ENCODE peak calls at places on chromosomes 6 and 20, in six cellular contexts. One of them, this sample, is unnamed.
A peak's percentile ranks its signal among the peaks of the same experiment; 100 is the strongest.

GRCh38 chr6:73394577-73395354 is at the start of gene DDX43:
- DNase-seq in coronary artery: peak; percentile 80
- DNase-seq in epithelial cell of esophagus: peak; percentile 19
- DNase-seq in PC-9: peak; percentile 73
- DNase-seq in MM.1S: no peak
- DNase-seq in GM23338: peak; percentile 77
- DNase-seq in this sample: peak; percentile 50

GRCh38 chr6:84871925-84872324 is 107.5 kb upstream of the TBX18 start:
- DNase-seq in coronary artery: no peak
- DNase-seq in epithelial cell of esophagus: peak; percentile 72
- DNase-seq in PC-9: no peak
- DNase-seq in MM.1S: no peak
- DNase-seq in GM23338: no peak
- DNase-seq in this sample: no peak

GRCh38 chr20:17653835-17654648 is 28.0 kb downstream of the RRBP1 start:
- DNase-seq in coronary artery: no peak
- DNase-seq in epithelial cell of esophagus: no peak
- DNase-seq in PC-9: no peak
- DNase-seq in MM.1S: no peak
- DNase-seq in GM23338: no peak
- DNase-seq in this sample: no peak

GRCh38 chr6:121730616-121731015 is 295.2 kb downstream of the GJA1 start:
- DNase-seq in coronary artery: no peak
- DNase-seq in epithelial cell of esophagus: no peak
- DNase-seq in PC-9: peak; percentile 38
- DNase-seq in MM.1S: no peak
- DNase-seq in GM23338: no peak
- DNase-seq in this sample: no peak

GRCh38 chr6:107621216-107621940 is 131.5 kb downstream of the SOBP start:
- DNase-seq in coronary artery: no peak
- DNase-seq in epithelial cell of esophagus: no peak
- DNase-seq in PC-9: peak; percentile 19
- DNase-seq in MM.1S: no peak
- DNase-seq in GM23338: no peak
- DNase-seq in this sample: no peak

GRCh38 chr6:84278311-84278710 is 50.9 kb upstream of the CEP162 start:
- DNase-seq in coronary artery: no peak
- DNase-seq in epithelial cell of esophagus: peak; percentile 1
- DNase-seq in PC-9: no peak
- DNase-seq in MM.1S: no peak
- DNase-seq in GM23338: no peak
- DNase-seq in this sample: no peak

GRCh38 chr20:36091561-36092423 is 62.7 kb upstream of the EPB41L1 start:
- DNase-seq in coronary artery: no peak
- DNase-seq in epithelial cell of esophagus: no peak
- DNase-seq in PC-9: no peak
- DNase-seq in MM.1S: no peak
- DNase-seq in GM23338: peak; percentile 84
- DNase-seq in this sample: no peak

GRCh38 chr6:149134531-149134933 is 183.0 kb upstream of the TAB2 start:
- DNase-seq in coronary artery: no peak
- DNase-seq in epithelial cell of esophagus: no peak
- DNase-seq in PC-9: peak; percentile 68
- DNase-seq in MM.1S: no peak
- DNase-seq in GM23338: no peak
- DNase-seq in this sample: no peak

GRCh38 chr20:22722840-22723239 is 138.5 kb upstream of the FOXA2 start:
- DNase-seq in coronary artery: no peak
- DNase-seq in epithelial cell of esophagus: no peak
- DNase-seq in PC-9: no peak
- DNase-seq in MM.1S: no peak
- DNase-seq in GM23338: no peak
- DNase-seq in this sample: no peak
- TF ChIP-seq CTCF in coronary artery: no peak
- TF ChIP-seq CTCF in epithelial cell of esophagus: no peak
- TF ChIP-seq CTCF in PC-9: no peak
- TF ChIP-seq CTCF in MM.1S: no peak
- TF ChIP-seq CTCF in GM23338: no peak
- TF ChIP-seq CTCF in this sample: no peak

DNA sequence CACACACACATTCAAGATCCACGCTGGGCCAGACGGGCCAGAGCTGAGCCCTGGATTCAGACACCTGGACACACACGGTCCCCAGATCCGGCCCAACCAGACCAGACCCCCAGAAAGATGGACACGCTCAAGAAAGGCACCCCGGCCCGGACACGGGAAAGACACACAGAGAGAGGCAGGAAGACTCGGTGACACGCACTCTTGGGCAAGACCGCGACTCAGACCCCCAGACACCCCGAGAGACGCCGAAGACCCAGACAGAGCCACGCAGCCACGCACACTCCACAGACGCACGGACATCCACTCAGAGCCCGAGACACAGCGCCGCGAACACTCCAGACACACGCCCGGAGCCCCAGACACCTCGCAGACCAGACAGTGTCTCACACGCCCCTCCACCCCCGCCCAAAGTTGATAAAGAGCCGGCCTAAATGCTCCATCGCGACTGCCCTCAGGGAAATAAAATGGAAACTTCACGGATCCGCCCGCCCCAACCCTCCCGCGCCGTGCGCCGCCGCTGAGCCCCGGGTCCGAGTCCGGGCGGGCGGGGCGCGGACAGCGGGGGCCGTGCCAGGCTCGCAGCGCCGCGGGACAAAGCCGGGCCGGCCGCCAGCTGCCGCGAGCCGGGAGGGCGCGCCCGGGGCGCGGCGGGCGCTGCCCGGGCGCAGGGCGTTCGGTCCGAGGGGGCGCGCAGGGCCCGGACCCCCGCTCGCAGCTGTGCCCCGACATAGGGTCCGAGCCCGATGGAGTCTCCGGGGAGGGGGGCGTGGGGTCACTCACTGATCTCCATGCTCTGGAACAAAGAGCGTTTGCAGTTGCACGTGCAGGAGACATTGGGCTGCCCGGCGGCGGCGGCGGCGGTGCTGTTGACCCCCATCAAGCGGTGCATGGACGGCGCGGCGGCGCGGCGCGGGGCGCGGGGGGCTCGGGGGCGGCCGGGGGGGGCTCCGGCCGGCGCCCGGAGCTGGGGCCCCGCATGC is 831 bp downstream of the PMEPA1 start:
- DNase-seq in coronary artery: no peak
- DNase-seq in epithelial cell of esophagus: no peak
- DNase-seq in PC-9: no peak
- DNase-seq in MM.1S: no peak
- DNase-seq in GM23338: no peak
- DNase-seq in this sample: peak; percentile 30
- TF ChIP-seq CTCF in coronary artery: no peak
- TF ChIP-seq CTCF in epithelial cell of esophagus: no peak
- TF ChIP-seq CTCF in PC-9: no peak
- TF ChIP-seq CTCF in MM.1S: no peak
- TF ChIP-seq CTCF in GM23338: no peak
- TF ChIP-seq CTCF in this sample: no peak

GRCh38 chr6:701696-702479 is 8.9 kb upstream of the EXOC2 start:
- DNase-seq in coronary artery: no peak
- DNase-seq in epithelial cell of esophagus: no peak
- DNase-seq in PC-9: no peak
- DNase-seq in MM.1S: no peak
- DNase-seq in GM23338: peak; percentile 54
- DNase-seq in this sample: peak; percentile 15
- TF ChIP-seq CTCF in coronary artery: no peak
- TF ChIP-seq CTCF in epithelial cell of esophagus: no peak
- TF ChIP-seq CTCF in PC-9: no peak
- TF ChIP-seq CTCF in MM.1S: peak; percentile 21
- TF ChIP-seq CTCF in GM23338: peak; percentile 64
- TF ChIP-seq CTCF in this sample: no peak

DNA sequence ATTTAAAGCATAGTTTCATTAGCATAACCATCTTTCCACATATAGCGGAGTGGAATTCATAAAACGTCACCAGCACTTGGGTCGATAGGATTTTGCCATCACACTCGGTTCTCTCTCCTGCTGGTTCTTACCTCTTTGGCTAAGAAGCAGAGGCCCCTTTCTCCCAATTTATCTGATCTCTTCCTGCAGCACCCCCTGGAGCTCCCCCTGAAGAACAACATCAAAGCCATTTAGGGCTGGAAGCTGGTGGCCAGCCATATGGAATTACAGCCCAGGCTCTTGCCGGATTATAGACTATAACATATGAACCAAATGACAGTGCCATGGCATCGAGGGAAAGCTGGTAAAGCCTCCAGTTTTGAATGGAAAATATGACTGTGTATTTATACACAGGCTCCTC is 6.4 kb upstream of the KIF6 start:
- DNase-seq in coronary artery: no peak
- DNase-seq in epithelial cell of esophagus: no peak
- DNase-seq in PC-9: no peak
- DNase-seq in MM.1S: no peak
- DNase-seq in GM23338: peak; percentile 47
- DNase-seq in this sample: no peak
- TF ChIP-seq CTCF in coronary artery: no peak
- TF ChIP-seq CTCF in epithelial cell of esophagus: no peak
- TF ChIP-seq CTCF in PC-9: no peak
- TF ChIP-seq CTCF in MM.1S: no peak
- TF ChIP-seq CTCF in GM23338: peak; percentile 42
- TF ChIP-seq CTCF in this sample: no peak

DNA sequence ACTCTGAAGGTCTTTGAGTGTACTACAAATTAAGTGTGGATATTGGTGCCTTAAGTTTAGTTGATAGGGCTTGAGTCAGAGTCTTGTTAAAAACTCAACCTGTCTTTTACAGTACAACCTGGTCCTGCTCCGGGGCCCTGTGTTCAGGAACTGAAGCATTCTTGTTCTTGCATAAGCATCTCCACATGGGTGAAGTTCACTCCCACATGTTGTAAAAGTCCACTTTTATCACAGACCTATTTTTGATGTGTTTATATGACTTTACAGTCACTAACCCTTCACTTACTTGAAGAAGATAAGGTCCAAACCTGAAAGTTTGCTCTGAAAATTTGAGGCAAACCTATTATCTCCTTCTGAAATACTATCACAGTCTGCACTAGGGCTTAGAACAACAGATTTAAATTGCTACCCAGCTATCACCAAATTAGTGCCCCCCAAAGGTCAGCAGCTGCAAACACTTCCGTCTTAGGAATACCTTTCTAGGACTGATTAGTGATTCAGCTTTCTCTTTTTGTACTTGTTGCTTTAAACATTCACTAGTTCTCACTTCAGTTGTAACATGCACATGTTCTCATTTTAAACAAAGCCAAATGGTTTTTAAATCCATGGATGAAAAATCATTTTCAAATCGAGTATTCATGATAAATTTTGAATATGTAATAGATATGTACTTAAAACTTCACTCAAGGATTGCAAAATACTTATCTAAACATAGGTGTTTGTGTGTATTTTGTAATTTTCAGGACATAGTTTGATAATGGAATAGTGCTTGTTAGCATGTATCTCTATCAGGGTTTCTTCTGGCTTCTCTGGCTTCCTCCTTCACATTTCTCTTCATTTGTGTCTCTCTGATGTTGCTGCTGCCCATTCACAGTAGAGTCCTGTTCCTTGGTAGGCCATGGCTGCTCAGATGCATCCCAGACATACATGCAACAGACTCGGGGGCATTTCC is 469.8 kb upstream of the SOX4 start:
- DNase-seq in coronary artery: no peak
- DNase-seq in epithelial cell of esophagus: no peak
- DNase-seq in PC-9: no peak
- DNase-seq in MM.1S: no peak
- DNase-seq in GM23338: peak; percentile 52
- DNase-seq in this sample: no peak
- TF ChIP-seq CTCF in coronary artery: no peak
- TF ChIP-seq CTCF in epithelial cell of esophagus: no peak
- TF ChIP-seq CTCF in PC-9: no peak
- TF ChIP-seq CTCF in MM.1S: no peak
- TF ChIP-seq CTCF in GM23338: peak; percentile 46
- TF ChIP-seq CTCF in this sample: no peak

This sample was measured in activated CD8-positive, alpha-beta T cell treated with anti-CD3 and anti-CD28 coated beads for 36 hours.